ENCODE peak calls at places on chromosomes 1 and 21, in ten cellular contexts. W, X, D, J, H, A, L, G, R and K are unnamed samples.
A peak's percentile ranks its signal among the peaks of the same experiment; 100 is the strongest.

GRCh38 chr1:156625436-156626078 is 6.3 kb downstream of the HAPLN2 start:
- DNase-seq in R (peak; percentile 62), D (no peak), W (peak; percentile 66), J (peak; percentile 51), H (no peak), X (peak; percentile 52), A (peak; percentile 66), G (no peak), L (peak; percentile 62), K (peak; percentile 40)

GRCh38 chr1:45205000-45205909 is 1.1 kb downstream of the ZSWIM5 start:
- DNase-seq in A (peak; percentile 54), R (peak; percentile 28), L (peak; percentile 35), G (no peak), J (peak; percentile 26), W (peak; percentile 72), X (peak; percentile 32), H (no peak), D (no peak), K (peak; percentile 83)

GRCh38 chr21:44654576-44654950 is at the start of gene KRTAP12-4:
- DNase-seq in H (no peak), X (no peak), D (no peak), W (no peak), A (no peak), L (no peak), J (no peak), R (no peak), G (no peak), K (no peak)

GRCh38 chr1:24900985-24901781 is 28.9 kb downstream of the RUNX3 start:
- DNase-seq in L (no peak), W (no peak), A (peak; percentile 28), D (no peak), H (no peak), G (no peak), X (no peak), J (no peak), R (no peak), K (no peak)

GRCh38 chr1:22225858-22226584 is 83.1 kb upstream of the WNT4 start:
- DNase-seq in W (no peak), R (no peak), J (no peak), H (no peak), G (no peak), A (no peak), L (no peak), X (no peak), D (no peak), K (no peak)

GRCh38 chr1:153399401-153400055 is 8.7 kb upstream of the S100A8 start:
- DNase-seq in A (no peak), J (no peak), L (no peak), X (no peak), R (no peak), G (no peak), H (no peak), W (no peak), D (no peak), K (no peak)

GRCh38 chr1:214551436-214552173 is at the start of gene PTPN14:
- DNase-seq in A (peak; percentile 90), H (no peak), G (peak; percentile 85), L (peak; percentile 90), W (peak; percentile 93), R (peak; percentile 89), J (peak; percentile 19), X (peak; percentile 90), D (peak; percentile 36), K (peak; percentile 87)

GRCh38 chr1:88800382-88801051 is 90.8 kb downstream of the GTF2B start:
- DNase-seq in X (no peak), H (peak; percentile 15), J (no peak), R (no peak), W (no peak), A (no peak), G (no peak), D (no peak), L (no peak), K (peak; percentile 41)

GRCh38 chr1:244782056-244782455 is 53.4 kb upstream of the COX20 start:
- DNase-seq in R (no peak), H (no peak), G (no peak), W (no peak), D (no peak), J (no peak), L (no peak), A (no peak), X (no peak), K (no peak)

GRCh38 chr1:36463404-36463772 is 796 bp downstream of the MRPS15 start:
- DNase-seq in A (no peak), L (no peak), X (no peak), J (no peak), H (no peak), D (no peak), R (no peak), W (no peak), G (no peak), K (no peak)

GRCh38 chr1:1120096-1120495 is 4.2 kb upstream of the C1orf159 start:
- DNase-seq in A (peak; percentile 33), W (no peak), G (no peak), J (no peak), R (no peak), X (peak; percentile 10), D (no peak), H (no peak), L (no peak), K (no peak)

GRCh38 chr1:181206513-181206912 is 118.0 kb downstream of the IER5 start:
- DNase-seq in H (no peak), G (no peak), J (no peak), R (no peak), X (peak; percentile 24), A (no peak), L (no peak), W (no peak), D (no peak), K (no peak)

GRCh38 chr1:117942293-117942692 is 12.8 kb downstream of the WDR3 start:
- DNase-seq in W (no peak), J (no peak), X (no peak), H (no peak), A (no peak), L (no peak), R (no peak), G (no peak), D (no peak), K (no peak)
- H3K36me3 ChIP-seq in W (no peaks in the 10 kb centered on the region), J (no peaks in the 10 kb centered on the region), X (peaks cover 100% of the 10 kb centered on the region), H (peaks cover 64% of the 10 kb centered on the region), A (peaks cover 100% of the 10 kb centered on the region), L (peaks cover 100% of the 10 kb centered on the region), R (no peaks in the 10 kb centered on the region), G (peaks cover 86% of the 10 kb centered on the region), D (peaks cover 64% of the 10 kb centered on the region), K (peaks cover 98% of the 10 kb centered on the region)

DNA sequence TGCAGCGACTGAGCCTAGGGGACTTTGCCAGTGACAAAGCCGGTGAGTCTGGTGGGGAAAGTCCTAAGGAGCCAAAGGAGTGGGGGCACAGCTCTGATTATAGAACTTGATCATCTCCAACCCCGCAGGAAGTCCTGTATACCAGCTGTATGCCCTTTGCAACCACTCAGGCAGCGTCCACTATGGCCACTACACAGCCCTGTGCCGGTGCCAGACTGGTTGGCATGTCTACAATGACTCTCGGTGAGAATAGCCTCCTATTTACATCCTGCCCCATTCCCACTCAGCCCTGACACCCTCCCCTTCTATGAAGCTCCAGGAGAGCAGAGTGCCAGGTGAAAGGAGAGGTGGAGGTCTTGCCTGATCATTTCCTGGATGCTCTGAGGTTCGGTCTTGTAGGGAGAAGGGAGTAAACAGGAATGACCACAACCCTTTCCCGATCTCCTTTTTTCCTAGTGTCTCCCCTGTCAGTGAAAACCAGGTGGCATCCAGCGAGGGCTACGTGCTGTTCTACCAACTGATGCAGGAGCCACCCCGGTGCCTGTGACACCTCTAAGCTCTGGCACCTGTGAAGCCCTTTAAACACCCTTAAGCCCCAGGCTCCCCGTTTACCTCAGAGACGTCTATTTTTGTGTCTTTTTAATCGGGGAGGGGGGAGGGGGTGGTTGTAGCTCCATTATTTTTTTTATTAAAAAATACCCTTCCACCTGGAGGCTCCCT is 1.2 kb upstream of the PPOX start:
- DNase-seq in R (no peak), H (no peak), D (no peak), L (no peak), A (no peak), W (no peak), J (no peak), X (no peak), G (no peak), K (no peak)
- H3K36me3 ChIP-seq in R (no peaks in the 10 kb centered on the region), H (peaks cover 4% of the 10 kb centered on the region), D (peaks cover 7% of the 10 kb centered on the region), L (peaks cover 69% of the 10 kb centered on the region), A (peaks cover 50% of the 10 kb centered on the region), W (no peaks in the 10 kb centered on the region), J (no peaks in the 10 kb centered on the region), X (peaks cover 38% of the 10 kb centered on the region), G (peaks cover 26% of the 10 kb centered on the region), K (peaks cover 35% of the 10 kb centered on the region)

GRCh38 chr1:12028248-12028647 is 8.9 kb downstream of the MIIP start:
- DNase-seq in W (no peak), G (no peak), D (no peak), R (no peak), H (no peak), L (no peak), J (no peak), X (no peak), A (no peak), K (no peak)
- H3K36me3 ChIP-seq in W (no peaks in the 10 kb centered on the region), G (peaks cover 3% of the 10 kb centered on the region), D (peaks cover 31% of the 10 kb centered on the region), R (no peaks in the 10 kb centered on the region), H (no peaks in the 10 kb centered on the region), L (peaks cover 76% of the 10 kb centered on the region), J (no peaks in the 10 kb centered on the region), X (peaks cover 76% of the 10 kb centered on the region), A (peaks cover 80% of the 10 kb centered on the region), K (peaks cover 41% of the 10 kb centered on the region)

GRCh38 chr1:201482755-201483154 is 13.8 kb upstream of the PHLDA3 start:
- DNase-seq in J (no peak), D (no peak), R (peak; percentile 25), A (no peak), X (no peak), L (no peak), W (no peak), G (no peak), H (no peak), K (no peak)

GRCh38 chr1:201486158-201486557 is 17.2 kb upstream of the PHLDA3 start:
- DNase-seq in J (no peak), W (peak; percentile 34), R (no peak), G (no peak), A (no peak), X (no peak), H (no peak), L (no peak), D (no peak), K (no peak)

GRCh38 chr1:201483373-201483949 is 14.5 kb upstream of the PHLDA3 start:
- DNase-seq in X (no peak), G (no peak), H (no peak), A (no peak), J (no peak), D (no peak), W (no peak), L (no peak), R (peak; percentile 18), K (no peak)

GRCh38 chr1:201487742-201488141 is 18.8 kb upstream of the PHLDA3 start:
- DNase-seq in G (no peak), A (no peak), J (no peak), L (no peak), R (no peak), X (no peak), W (no peak), H (no peak), D (no peak), K (no peak)

DNA sequence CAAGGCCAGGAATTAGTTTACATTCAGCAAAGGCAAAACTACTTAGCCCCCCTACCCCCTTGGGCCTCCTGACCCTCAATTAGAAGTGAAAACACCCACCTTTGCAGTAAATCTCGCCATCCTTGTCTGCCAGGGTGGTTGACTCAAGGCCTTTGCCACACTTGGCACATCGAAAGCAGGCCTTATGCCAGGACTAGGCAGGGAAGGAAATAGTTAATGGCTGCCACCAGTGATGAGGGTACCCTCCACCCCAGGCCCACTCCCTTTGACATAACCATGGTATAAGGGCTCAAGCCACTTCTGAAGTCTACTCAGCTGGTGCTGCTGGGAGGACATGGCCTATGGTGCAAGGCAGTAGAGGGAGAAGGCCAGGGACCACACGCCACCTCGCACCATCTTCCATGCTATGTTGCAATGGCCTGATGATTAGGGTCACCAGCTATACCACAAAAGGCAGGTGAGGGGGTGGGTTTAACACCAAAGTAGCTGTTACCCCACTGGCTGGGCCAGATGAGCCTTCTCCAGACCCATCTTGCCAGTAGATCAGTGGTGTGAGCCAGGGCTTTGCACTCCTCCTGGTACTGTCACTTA is 16.3 kb upstream of the PHLDA3 start:
- DNase-seq in D (no peak), J (no peak), G (no peak), L (no peak), H (no peak), R (no peak), X (no peak), A (no peak), W (no peak), K (no peak)
- H3K36me3 ChIP-seq in D (peaks cover 58% of the 10 kb centered on the region), J (no peaks in the 10 kb centered on the region), G (no peaks in the 10 kb centered on the region), L (peaks cover 28% of the 10 kb centered on the region), H (peaks cover 2% of the 10 kb centered on the region), R (no peaks in the 10 kb centered on the region), X (peaks cover 51% of the 10 kb centered on the region), A (peaks cover 63% of the 10 kb centered on the region), W (no peaks in the 10 kb centered on the region), K (no peaks in the 10 kb centered on the region)